ENCODE peak calls at places on chromosomes 11 and 22, in six cellular contexts. B is HFF-Myc; E is SK-N-SH; A is stomach; T is CD4-positive, alpha-beta memory T cell; M is left ventricle myocardium inferior. R is an unnamed sample.

GRCh38 chr11:26243426-26243825 is 88.5 kb upstream of the ANO3 start:
- DNase-seq in B (no peak), T (no peak), M (no peak), E (no peak), A (no peak), R (no peak)

GRCh38 chr11:34583818-34584217 is 37.1 kb upstream of the EHF start:
- DNase-seq in E (no peak), T (no peak), A (no peak), B (no peak), M (no peak), R (no peak)

GRCh38 chr11:45982656-45983470 is 60.4 kb downstream of the LARGE2 start:
- DNase-seq in A (no peak), T (no peak), E (peak), M (peak), B (peak), R (peak)

GRCh38 chr11:111878385-111878765 is 590 bp downstream of the FDXACB1 start:
- DNase-seq in E (no peak), M (no peak), B (peak), T (no peak), A (no peak), R (peak)

GRCh38 chr11:112334381-112334780 is 73.7 kb upstream of the PLET1 start:
- DNase-seq in B (no peak), T (no peak), M (no peak), E (no peak), A (no peak), R (no peak)

GRCh38 chr11:131909426-131910200 is 539.2 kb downstream of the NTM start:
- DNase-seq in M (no peak), E (no peak), A (no peak), B (no peak), T (no peak), R (no peak)

GRCh38 chr11:126702165-126702738 is 298.3 kb downstream of the KIRREL3 start:
- DNase-seq in M (no peak), B (no peak), A (no peak), E (no peak), T (no peak), R (no peak)

GRCh38 chr22:35555351-35555915 is 14.8 kb downstream of the RASD2 start:
- DNase-seq in E (no peak), T (no peak), M (no peak), A (no peak), B (no peak), R (peak)

GRCh38 chr11:30016588-30017363 is at the start of gene KCNA4:
- DNase-seq in T (no peak), A (no peak), M (peak), E (peak), B (no peak), R (peak)

GRCh38 chr11:104146421-104146820 is 17.5 kb downstream of the PDGFD start:
- DNase-seq in E (no peak), A (no peak), M (no peak), B (no peak), T (no peak), R (no peak)

GRCh38 chr22:36104988-36105387 is 55.6 kb downstream of the APOL3 start:
- DNase-seq in M (no peak), A (no peak), T (no peak), B (peak), E (no peak), R (no peak)

GRCh38 chr11:117839936-117840813 is 15.6 kb upstream of the FXYD2 start:
- DNase-seq in E (no peak), M (peak), T (no peak), A (peak), B (no peak), R (no peak)

GRCh38 chr11:19199037-19199436 is 2.7 kb downstream of the CSRP3 start:
- DNase-seq in E (no peak), A (peak), B (no peak), T (no peak), M (no peak), R (no peak)

GRCh38 chr11:125401746-125402145 is 94.3 kb downstream of the FEZ1 start:
- DNase-seq in E (no peak), M (no peak), A (no peak), T (no peak), B (no peak), R (peak)

GRCh38 chr11:77590194-77590591 is 440 bp downstream of the AQP11 start:
- DNase-seq in T (peak), M (peak), B (no peak), A (peak), E (no peak), R (peak)

GRCh38 chr11:121931748-121932352 is 184.2 kb downstream of the BLID start:
- DNase-seq in M (no peak), T (no peak), E (no peak), B (no peak), A (no peak), R (peak)

GRCh38 chr11:128399186-128399585 is 188.2 kb downstream of the ETS1 start:
- DNase-seq in B (peak), M (no peak), E (no peak), T (no peak), A (no peak), R (peak)

GRCh38 chr11:72584293-72584921 is 89.8 kb downstream of the PDE2A start:
- DNase-seq in T (peak), A (peak), M (peak), B (no peak), E (no peak), R (no peak)

GRCh38 chr11:108958446-108959123 is 293.7 kb downstream of the DDX10 start:
- DNase-seq in A (no peak), B (peak), T (no peak), M (no peak), E (peak), R (peak)

GRCh38 chr11:85759915-85760314 is 51.0 kb downstream of the SYTL2 start:
- DNase-seq in A (no peak), T (no peak), B (peak), M (no peak), E (no peak), R (peak)

DNA sequence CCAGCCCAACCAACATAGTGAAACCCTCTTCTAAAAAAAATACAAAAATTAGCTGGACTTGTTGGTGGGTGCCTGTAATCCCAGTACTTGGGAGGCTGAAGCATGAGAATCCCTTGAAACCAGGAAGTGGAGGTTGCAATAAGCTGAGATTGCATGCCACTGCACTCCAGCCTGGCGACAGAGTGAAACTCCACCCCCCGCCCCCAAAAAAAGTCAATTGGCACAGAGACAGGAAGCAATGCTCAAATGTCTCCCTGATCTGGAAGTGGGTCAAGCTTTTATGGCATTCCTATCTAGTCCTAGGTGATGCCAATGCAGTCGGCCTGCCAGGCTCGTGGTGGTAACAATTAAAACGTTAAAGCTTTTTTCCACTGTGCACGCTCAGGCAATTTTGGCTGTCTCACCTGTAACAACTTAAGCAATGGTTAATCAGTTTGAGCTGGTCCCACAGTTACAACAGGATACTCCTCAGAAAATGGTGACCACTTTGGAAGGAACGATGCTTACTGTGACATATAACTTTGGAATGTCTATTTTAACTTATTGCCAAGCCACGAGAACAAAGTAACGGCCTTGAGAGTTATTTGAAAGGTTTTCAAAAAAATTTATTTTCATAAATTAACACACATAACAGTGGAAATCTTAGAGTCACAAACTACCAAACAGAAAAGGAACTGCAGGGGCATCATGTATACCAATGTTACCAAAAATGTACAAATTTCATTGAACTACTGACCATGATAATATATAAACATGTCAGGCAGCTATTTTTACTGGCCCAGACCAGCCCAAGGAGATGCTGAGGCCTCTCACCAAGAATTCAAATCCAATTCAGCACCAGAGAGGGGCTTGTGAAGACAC is 19.0 kb upstream of the PISD start:
- DNase-seq in B (no peak), E (no peak), T (no peak), M (peak), A (no peak), R (peak)
- H3K4me3 ChIP-seq in B (no peak), E (no peak), T (no peak), M (no peak), A (no peak), R (no peak)

DNA sequence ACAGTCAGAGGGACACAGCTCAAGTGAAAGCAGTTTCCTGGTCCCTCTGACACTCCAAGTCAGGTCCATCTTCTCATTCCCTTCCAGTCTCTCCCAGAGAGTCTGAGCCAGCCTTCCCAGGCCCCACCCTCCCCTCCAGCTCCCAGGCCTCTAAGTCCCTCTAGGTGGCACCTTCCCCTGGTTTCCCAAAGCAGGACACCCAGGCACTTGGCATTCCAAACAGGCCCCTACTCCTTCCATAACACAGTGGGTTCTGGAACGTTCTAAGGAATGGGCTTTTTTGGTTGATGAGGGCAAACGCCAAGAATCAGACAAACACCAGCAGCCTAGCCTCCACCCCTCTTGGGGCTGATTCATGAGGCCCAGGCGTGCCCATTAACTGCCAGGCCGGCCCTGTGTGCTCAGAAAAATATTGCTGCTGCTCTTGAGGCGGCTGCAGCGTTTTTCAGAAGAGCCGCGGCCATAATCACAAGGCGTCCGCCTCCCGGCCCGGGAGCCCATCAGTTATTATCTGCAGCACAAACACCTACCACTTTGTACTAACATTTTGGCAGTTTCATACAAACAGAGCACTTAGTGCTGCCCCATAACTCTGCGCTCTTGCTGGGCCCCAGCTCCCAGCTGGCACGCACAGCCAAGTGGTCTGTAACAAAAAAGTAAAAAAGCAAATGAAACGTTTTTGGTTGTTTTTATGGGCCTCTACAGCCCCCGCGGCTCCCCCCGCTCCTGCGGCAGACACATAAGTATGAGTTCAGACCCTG is 418.6 kb downstream of the SOX6 start:
- DNase-seq in T (no peak), M (no peak), B (no peak), A (no peak), E (no peak), R (no peak)
- H3K4me3 ChIP-seq in T (no peak), M (no peak), B (no peak), A (peak), E (no peak), R (no peak)

DNA sequence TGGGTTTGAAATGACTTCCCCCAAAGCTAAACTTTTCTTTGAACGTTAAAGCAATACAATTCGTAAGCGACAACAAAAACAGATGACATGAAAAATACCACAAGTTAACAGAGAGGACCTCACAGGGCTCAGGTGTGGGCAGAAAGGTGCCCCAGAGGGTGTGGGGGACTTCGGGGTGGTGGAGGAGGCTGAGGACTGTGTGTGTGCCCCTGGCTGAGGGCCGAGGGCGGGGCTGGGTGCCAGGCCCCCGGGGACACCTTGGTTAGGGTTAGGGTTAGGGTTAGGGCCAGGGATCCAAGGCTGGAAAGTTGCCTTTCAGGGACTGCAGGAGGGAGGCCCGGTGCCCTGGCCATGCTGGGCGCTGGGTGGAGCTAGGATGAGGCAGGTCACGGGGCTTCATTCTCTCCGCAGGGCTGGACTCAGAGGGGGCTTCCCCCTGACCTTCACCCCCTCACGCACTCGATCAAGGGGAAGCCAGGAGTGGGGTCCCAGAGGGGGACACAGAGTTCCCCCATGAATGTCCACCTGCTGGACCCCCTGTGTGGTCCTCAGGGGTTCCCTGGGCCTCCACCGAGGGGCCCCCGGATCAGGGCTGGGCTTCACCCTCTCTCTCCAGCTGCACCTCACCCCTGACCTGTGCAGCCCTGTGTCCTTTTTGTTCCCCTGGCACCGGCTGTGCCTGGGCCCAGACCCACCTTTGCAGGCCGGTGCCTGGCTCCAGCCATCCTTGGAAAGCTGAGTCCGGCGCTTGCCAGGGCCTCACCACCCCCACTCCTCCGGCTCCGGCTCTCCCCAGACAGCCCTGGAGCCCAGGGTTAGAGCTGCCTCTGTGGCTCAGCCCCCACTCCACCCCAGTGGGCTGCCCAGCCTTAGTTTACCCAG is 7.0 kb downstream of the TNNI2 start:
- DNase-seq in T (peak), E (no peak), A (no peak), B (no peak), M (no peak), R (no peak)
- H3K4me3 ChIP-seq in T (no peak), E (no peak), A (no peak), B (no peak), M (no peak), R (no peak)

DNA sequence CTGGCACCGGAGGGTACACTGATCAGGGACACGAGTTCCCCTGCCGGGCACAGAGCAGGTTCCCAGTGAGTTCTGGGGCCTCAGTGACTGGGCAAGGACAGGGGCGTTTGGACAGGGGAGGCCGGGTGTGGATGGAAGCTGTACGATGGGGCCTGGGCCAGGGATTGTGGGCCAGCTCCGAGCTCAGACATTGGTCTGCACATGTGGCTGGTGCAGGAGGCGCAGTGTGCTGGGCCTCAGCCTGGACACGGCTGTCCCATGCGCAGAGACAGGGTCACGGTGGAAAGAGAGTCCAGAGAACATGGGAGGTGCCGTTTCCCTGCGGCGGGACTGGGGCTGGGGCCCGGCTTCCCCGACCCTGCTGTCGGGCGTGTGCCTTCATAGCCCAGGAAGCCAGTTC is 60.7 kb downstream of the CDKN1C start:
- DNase-seq in B (no peak), M (peak), A (no peak), E (no peak), T (no peak), R (no peak)
- H3K4me3 ChIP-seq in B (no peak), M (peak), A (no peak), E (no peak), T (no peak), R (no peak)

DNA sequence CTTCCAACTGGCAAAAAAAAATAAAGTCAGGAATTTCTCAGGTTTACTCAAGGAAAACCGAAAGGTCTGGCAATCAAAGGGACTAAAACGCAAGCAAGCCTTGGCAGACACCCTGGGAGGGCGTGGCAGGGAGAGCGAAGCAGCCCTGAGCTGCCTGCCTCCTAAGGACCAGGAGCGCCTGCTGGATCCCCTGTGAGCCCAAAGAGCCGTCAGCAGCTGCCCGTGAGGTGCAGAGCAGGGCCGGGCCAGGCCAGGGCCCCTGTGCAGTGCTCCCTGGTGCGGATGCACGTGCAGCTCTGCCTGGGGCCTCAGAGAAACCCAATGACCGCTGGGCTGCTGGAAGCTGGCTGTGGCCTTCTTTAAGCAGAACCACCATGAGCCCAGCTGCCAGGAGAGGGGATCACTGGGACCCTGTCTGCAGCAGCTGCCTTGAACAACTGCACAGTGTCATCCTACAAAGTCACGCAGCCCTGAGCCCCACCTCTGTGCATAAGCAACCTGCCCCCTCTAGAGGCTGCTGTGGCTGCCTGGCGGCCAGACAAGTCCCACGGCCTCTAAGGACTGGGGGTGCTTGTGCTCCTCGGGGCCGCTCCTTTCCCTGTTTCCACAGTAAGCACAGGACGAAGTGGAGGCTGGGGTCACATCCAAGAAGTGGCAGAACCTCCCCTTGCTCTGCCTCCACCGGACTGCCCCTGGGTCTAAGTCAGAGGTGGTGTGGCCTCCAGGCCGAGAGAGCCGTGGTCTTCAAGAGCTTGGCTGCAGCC is 29.2 kb upstream of the COMT start:
- DNase-seq in M (no peak), E (no peak), T (no peak), A (peak), B (no peak), R (peak)
- H3K4me3 ChIP-seq in M (no peak), E (no peak), T (no peak), A (no peak), B (no peak), R (no peak)

GRCh38 chr22:26481112-26481693 is 2.4 kb downstream of the HPS4 start:
- DNase-seq in M (no peak), E (no peak), A (no peak), T (no peak), B (no peak), R (no peak)
- H3K4me3 ChIP-seq in M (no peak), E (no peak), A (no peak), T (no peak), B (no peak), R (no peak)

GRCh38 chr11:120131941-120132644 is 5.8 kb downstream of the TRIM29 start:
- DNase-seq in T (no peak), E (no peak), M (peak), B (no peak), A (no peak), R (no peak)
- H3K4me3 ChIP-seq in T (no peak), E (no peak), M (no peak), B (no peak), A (no peak), R (no peak)

GRCh38 chr22:45804319-45804985 is 132.8 kb downstream of the ATXN10 start:
- DNase-seq in E (no peak), M (no peak), B (no peak), A (no peak), T (no peak), R (no peak)

GRCh38 chr22:45802074-45802473 is 130.4 kb downstream of the ATXN10 start:
- DNase-seq in T (no peak), A (no peak), E (no peak), M (no peak), B (no peak), R (no peak)

GRCh38 chr22:45805413-45805812 is 133.8 kb downstream of the ATXN10 start:
- DNase-seq in M (no peak), T (no peak), B (no peak), A (no peak), E (no peak), R (peak)

GRCh38 chr22:45807156-45807915 is 135.7 kb downstream of the ATXN10 start:
- DNase-seq in T (no peak), A (no peak), M (no peak), B (no peak), E (no peak), R (peak)

DNA sequence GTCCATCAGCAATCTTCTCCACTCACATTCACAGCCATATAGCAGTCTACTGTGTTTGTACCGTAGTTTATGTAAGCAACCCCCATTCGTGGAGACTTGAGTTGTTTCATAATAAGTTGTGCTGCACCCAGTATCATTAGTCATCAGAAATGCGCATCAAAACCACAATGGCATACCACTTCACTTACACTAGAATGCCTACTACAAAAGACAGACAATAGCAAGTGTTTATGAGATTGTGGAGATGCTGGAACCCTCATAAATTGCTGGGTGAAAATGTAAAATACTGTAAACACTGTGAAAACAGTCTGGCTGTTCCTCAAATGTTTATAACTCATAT is 133.3 kb downstream of the ATXN10 start:
- DNase-seq in M (no peak), E (no peak), T (no peak), B (peak), A (no peak), R (peak)
- H3K4me3 ChIP-seq in M (no peak), E (no peak), T (no peak), B (no peak), A (no peak), R (no peak)